ENCODE peak calls at places on chromosomes 7 and 10, in five cellular contexts. M is lung, C is kidney epithelial cell, Y is WTC11, G is fibroblast of villous mesenchyme. J is an unnamed sample.

GRCh38 chr7:52273685-52274610 is 761.5 kb upstream of the POM121L12 start:
- DNase-seq in M (peak), C (no peak), Y (peak), G (no peak), J (no peak)

GRCh38 chr7:104231054-104232046 is 23.5 kb upstream of the ORC5 start:
- DNase-seq in M (no peak), C (peak), Y (peak), G (peak), J (peak)

GRCh38 chr7:155486783-155487508 is 29.0 kb downstream of the EN2 start:
- DNase-seq in M (no peak), C (no peak), Y (no peak), G (no peak), J (no peak)

GRCh38 chr10:101744267-101744666 is 31.6 kb downstream of the FGF8 start:
- DNase-seq in M (no peak), C (no peak), Y (no peak), G (no peak), J (no peak)

GRCh38 chr7:20240080-20240926 is 23.1 kb upstream of the MACC1 start:
- DNase-seq in M (no peak), C (no peak), Y (no peak), G (no peak), J (no peak)

GRCh38 chr10:60429084-60429849 is 39.6 kb upstream of the ANK3 start:
- DNase-seq in M (no peak), C (no peak), Y (no peak), G (no peak), J (no peak)

GRCh38 chr7:80288175-80289122 is 153.8 kb downstream of the GNAI1 start:
- DNase-seq in M (no peak), C (no peak), Y (peak), G (no peak), J (no peak)

GRCh38 chr7:133052357-133052756 is 29.5 kb downstream of the CHCHD3 start:
- DNase-seq in M (no peak), C (no peak), Y (no peak), G (no peak), J (no peak)

GRCh38 chr7:13279854-13280435 is 592.5 kb downstream of the ARL4A start:
- DNase-seq in M (no peak), C (no peak), Y (no peak), G (peak), J (no peak)

GRCh38 chr7:28316489-28316888 is 95.8 kb upstream of the CREB5 start:
- DNase-seq in M (no peak), C (no peak), Y (no peak), G (no peak), J (no peak)

GRCh38 chr7:74141705-74142104 is 32.5 kb upstream of the EIF4H start:
- DNase-seq in M (no peak), C (no peak), Y (no peak), G (peak), J (no peak)

GRCh38 chr10:70478191-70479160 is at the start of gene PALD1:
- DNase-seq in M (peak), C (no peak), Y (peak), G (peak), J (peak)

GRCh38 chr7:98840096-98840495 is 29.7 kb downstream of the TMEM130 start:
- DNase-seq in M (no peak), C (no peak), Y (no peak), G (no peak), J (peak)

GRCh38 chr7:128945668-128946366 is 8.1 kb downstream of the IRF5 start:
- DNase-seq in M (no peak), C (no peak), Y (no peak), G (no peak), J (no peak)

GRCh38 chr7:128947854-128948253 is 10.1 kb downstream of the IRF5 start:
- DNase-seq in M (no peak), C (no peak), Y (no peak), G (no peak), J (no peak)

GRCh38 chr7:128948312-128948973 is 10.7 kb downstream of the IRF5 start:
- DNase-seq in M (no peak), C (no peak), Y (no peak), G (no peak), J (no peak)

GRCh38 chr7:128948976-128949760 is 11.4 kb downstream of the IRF5 start:
- DNase-seq in M (no peak), C (no peak), Y (no peak), G (no peak), J (no peak)

DNA sequence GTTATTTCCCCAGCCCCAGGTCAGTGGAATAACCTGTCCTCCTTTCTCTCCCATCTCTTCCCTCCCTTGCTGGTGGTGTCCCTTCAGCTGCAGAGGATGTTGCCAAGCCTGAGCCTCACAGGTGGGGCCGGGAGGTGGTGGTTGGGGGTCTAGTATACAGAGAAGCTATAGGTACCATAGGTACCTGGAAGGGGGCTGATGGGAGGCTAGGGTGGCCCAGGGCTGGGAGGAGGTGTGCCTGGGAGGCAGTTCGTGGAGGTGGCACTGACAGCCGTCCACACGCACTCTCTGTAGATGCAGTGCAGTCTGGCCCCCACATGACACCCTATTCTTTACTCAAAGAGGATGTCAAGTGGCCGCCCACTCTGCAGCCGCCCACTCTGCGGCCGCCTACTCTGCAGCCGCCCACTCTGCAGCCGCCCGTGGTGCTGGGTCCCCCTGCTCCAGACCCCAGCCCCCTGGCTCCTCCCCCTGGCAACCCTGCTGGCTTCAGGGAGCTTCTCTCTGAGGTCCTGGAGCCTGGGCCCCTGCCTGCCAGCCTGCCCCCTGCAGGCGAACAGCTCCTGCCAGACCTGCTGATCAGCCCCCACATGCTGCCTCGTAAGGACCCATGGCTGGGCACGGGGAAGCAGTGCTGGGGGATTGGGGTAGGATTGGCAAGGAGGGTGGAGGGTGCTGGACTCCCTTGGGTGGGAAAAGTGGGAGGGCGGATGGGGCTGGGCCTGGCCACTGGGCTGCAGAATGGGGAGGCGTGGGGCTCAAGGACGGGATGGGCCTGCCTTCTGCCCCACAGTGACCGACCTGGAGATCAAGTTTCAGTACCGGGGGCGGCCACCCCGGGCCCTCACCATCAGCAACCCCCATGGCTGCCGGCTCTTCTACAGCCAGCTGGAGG is 9.5 kb downstream of the IRF5 start:
- DNase-seq in M (no peak), C (no peak), Y (peak), G (no peak), J (no peak)
- TF ChIP-seq CTCF in M (no peak), C (peak), Y (peak), G (peak), J (no peak)

DNA sequence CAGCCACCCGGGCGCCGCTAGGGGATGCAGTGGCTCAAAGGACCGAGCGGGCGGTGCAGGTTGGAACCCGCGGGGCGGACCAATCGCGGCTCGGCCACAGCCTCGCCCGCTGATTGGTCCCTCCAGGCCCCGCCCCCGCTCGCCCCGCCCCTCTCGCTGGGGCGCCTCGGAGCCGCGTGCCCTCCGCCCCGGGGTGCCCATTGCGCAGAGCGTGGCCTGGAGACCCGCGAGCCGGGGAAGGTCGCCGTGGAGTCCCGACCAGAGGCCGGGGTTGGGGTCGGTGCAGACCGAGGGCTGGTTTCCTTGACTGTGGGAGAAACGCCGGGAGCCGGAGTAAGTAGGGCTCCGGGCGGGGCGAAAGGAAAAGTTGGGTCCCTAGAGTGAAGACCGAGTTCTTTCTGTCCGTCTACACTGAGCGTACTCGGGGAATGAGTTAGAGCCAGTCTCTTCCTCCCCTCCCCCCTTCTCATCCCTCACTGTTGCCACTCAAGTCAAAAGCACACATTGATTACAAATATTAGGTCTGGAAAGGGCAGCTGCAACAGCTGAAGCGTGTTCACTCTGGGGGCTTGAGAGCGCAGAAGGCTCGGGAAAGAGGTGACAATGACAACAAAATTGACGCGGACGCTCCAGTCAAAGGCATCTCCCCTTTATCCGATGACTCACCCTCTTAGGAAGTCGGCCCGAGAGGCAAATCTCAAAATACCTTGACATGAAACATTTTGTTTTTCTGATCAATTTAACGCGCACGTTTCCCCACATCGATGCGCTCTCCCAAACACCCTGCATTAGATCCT is 844 bp upstream of the GATA3 start:
- DNase-seq in M (peak), C (no peak), Y (peak), G (peak), J (peak)
- TF ChIP-seq CTCF in M (peak), C (peak), Y (peak), G (peak), J (peak)

DNA sequence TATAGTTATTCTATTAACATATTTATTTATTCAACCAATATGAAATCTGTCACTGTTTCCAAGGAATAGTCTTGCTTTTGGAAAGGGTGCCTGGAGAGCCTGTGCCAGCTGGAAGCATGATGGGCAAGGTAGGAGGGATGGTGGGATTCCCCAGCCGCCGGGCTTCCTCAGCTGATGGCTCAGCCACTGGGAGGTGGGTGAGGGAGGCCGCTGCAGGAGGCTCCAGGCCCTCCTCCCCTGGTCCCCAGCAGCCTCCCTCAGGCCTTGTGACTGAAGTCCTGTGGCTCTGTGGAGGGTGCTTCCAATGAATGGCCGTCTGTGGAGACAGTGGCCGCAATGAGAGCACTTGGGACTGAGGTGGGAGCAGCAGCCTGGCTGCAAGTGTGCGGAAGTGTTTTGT is 27.0 kb downstream of the SPAG6 start:
- DNase-seq in M (no peak), C (no peak), Y (no peak), G (no peak), J (no peak)
- TF ChIP-seq CTCF in M (no peak), C (no peak), Y (no peak), G (no peak), J (no peak)

GRCh38 chr7:112997831-112998230 is 88.8 kb downstream of the GPR85 start:
- DNase-seq in M (no peak), C (no peak), Y (no peak), G (no peak), J (no peak)
- TF ChIP-seq CTCF in M (no peak), C (no peak), Y (no peak), G (no peak), J (no peak)

GRCh38 chr7:21548491-21548890 is 5.7 kb downstream of the DNAH11 start:
- DNase-seq in M (no peak), C (no peak), Y (no peak), G (no peak), J (no peak)

GRCh38 chr7:21550076-21550475 is 7.2 kb downstream of the DNAH11 start:
- DNase-seq in M (no peak), C (no peak), Y (no peak), G (no peak), J (no peak)

GRCh38 chr7:21547511-21547910 is 4.7 kb downstream of the DNAH11 start:
- DNase-seq in M (no peak), C (no peak), Y (no peak), G (no peak), J (no peak)

GRCh38 chr7:21550821-21551531 is 8.1 kb downstream of the DNAH11 start:
- DNase-seq in M (no peak), C (no peak), Y (peak), G (no peak), J (no peak)
- TF ChIP-seq CTCF in M (no peak), C (no peak), Y (no peak), G (no peak), J (no peak)

GRCh38 chr10:125548878-125549277 is 134.1 kb downstream of the TEX36 start:
- DNase-seq in M (no peak), C (no peak), Y (no peak), G (no peak), J (no peak)

GRCh38 chr10:125550362-125550761 is 132.6 kb downstream of the TEX36 start:
- DNase-seq in M (no peak), C (no peak), Y (no peak), G (no peak), J (no peak)

GRCh38 chr10:125549656-125550055 is 133.3 kb downstream of the TEX36 start:
- DNase-seq in M (no peak), C (no peak), Y (no peak), G (no peak), J (no peak)

GRCh38 chr10:125548356-125548755 is 134.6 kb downstream of the TEX36 start:
- DNase-seq in M (no peak), C (no peak), Y (no peak), G (no peak), J (no peak)

GRCh38 chr10:125547010-125547650 is 135.8 kb downstream of the TEX36 start:
- DNase-seq in M (no peak), C (no peak), Y (no peak), G (no peak), J (no peak)
- TF ChIP-seq CTCF in M (no peak), C (no peak), Y (no peak), G (no peak), J (no peak)

DNA sequence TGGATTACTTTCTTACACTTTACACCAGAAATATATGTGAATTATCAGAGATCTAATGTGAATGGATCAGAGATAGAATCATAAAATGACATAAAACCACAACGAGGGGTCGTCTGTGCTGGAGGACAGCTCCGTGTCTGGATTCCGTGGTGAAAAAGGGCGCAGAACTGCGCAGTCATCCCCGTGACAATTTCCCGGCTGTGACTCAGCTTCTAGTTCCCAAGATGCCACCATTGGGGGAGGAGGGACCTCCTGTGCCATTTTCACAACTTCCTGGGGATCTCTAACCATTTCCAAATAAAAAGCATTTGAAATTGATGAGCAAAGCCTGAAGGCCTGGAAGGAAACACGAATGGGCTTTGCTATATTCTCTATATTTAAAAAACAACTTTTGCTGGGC is 72.1 kb downstream of the PDGFA start:
- DNase-seq in M (no peak), C (no peak), Y (no peak), G (no peak), J (no peak)
- TF ChIP-seq CTCF in M (no peak), C (no peak), Y (no peak), G (no peak), J (no peak)

GRCh38 chr10:86261933-86262665 is 104.5 kb downstream of the GRID1 start:
- DNase-seq in M (no peak), C (no peak), Y (peak), G (no peak), J (no peak)
- TF ChIP-seq CTCF in M (no peak), C (peak), Y (no peak), G (no peak), J (no peak)

DNA sequence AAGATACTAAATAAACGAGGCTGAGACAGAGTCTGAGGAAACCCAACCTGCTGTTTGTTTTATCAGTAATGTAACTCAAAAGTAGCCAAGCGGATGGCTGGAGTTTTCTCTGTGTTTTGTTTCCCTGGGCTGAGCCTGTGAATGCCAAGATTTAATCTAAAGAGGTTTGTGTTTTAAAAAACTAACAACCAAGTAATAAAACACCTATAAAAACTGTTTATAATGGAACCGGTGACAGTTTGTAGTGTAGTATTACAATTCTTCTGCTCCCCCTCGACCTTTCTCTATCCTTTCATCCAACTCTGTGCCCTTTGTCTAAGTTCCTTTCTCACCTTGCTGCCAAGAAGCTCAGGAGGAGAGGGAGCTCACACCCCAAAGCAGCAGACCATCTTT is 2.6 kb upstream of the KAT6B start:
- DNase-seq in M (no peak), C (no peak), Y (no peak), G (peak), J (no peak)
- TF ChIP-seq CTCF in M (no peak), C (no peak), Y (no peak), G (no peak), J (no peak)

J was measured in glutamatergic neuron.